ENCODE peak calls at places on chromosome 4, in nine cellular contexts. B is heart right ventricle; K is lower leg skin; Z is epithelial cell of esophagus; F is CD8-positive, alpha-beta T cell; D is endodermal cell; I is psoas muscle; H is WERI-Rb-1; T is suprapubic skin. M is an unnamed sample.

GRCh38 chr4:185218312-185218711 is 8.9 kb downstream of the SNX25 start:
- DNase-seq in H (no peak), T (no peak), D (no peak), K (no peak), Z (no peak), I (no peak), B (no peak), F (no peak), M (no peak)

GRCh38 chr4:115159141-115159540 is 45.7 kb upstream of the NDST4 start:
- DNase-seq in Z (no peak), B (no peak), T (no peak), I (no peak), H (no peak), K (no peak), F (no peak), D (no peak), M (no peak)

GRCh38 chr4:16329132-16329796 is 103.0 kb upstream of the TAPT1 start:
- DNase-seq in D (no peak), K (no peak), T (no peak), B (no peak), I (no peak), F (no peak), H (no peak), Z (no peak), M (no peak)

GRCh38 chr4:3317011-3317655 is 24.3 kb downstream of the RGS12 start:
- DNase-seq in H (no peak), Z (no peak), B (no peak), T (peak), F (no peak), D (peak), I (no peak), K (peak), M (no peak)

GRCh38 chr4:151807220-151807619 is 46.4 kb upstream of the GATB start:
- DNase-seq in B (peak), F (no peak), K (no peak), D (no peak), I (peak), H (no peak), Z (no peak), T (peak), M (no peak)

GRCh38 chr4:74378573-74378972 is 13.6 kb downstream of the EREG start:
- DNase-seq in T (no peak), D (no peak), H (no peak), B (no peak), K (no peak), Z (no peak), I (no peak), F (no peak), M (no peak)

GRCh38 chr4:30429813-30430466 is 290.2 kb upstream of the PCDH7 start:
- DNase-seq in Z (peak), F (no peak), T (no peak), H (no peak), I (no peak), B (no peak), D (no peak), K (no peak), M (peak)

GRCh38 chr4:88185916-88186315 is 27.5 kb upstream of the ABCG2 start:
- DNase-seq in K (no peak), H (no peak), B (no peak), Z (no peak), I (no peak), F (no peak), T (no peak), D (no peak), M (no peak)

GRCh38 chr4:2340272-2341061 is 78.0 kb downstream of the ZFYVE28 start:
- DNase-seq in D (no peak), B (no peak), Z (no peak), I (no peak), K (peak), H (no peak), F (no peak), T (no peak), M (no peak)

GRCh38 chr4:124111922-124112321 is 600.6 kb downstream of the ANKRD50 start:
- DNase-seq in B (no peak), Z (peak), D (peak), K (no peak), F (no peak), I (no peak), H (peak), T (no peak), M (peak)

GRCh38 chr4:153241970-153242847 is 38.0 kb downstream of the TRIM2 start:
- DNase-seq in Z (no peak), K (peak), H (no peak), D (peak), T (no peak), I (no peak), B (no peak), F (no peak), M (no peak)

GRCh38 chr4:184215709-184216328 is 1.9 kb downstream of the ENPP6 start:
- DNase-seq in I (no peak), H (peak), T (no peak), F (no peak), D (no peak), B (no peak), K (no peak), Z (no peak), M (no peak)

GRCh38 chr4:92305148-92305877 is 1.5 kb downstream of the GRID2 start:
- DNase-seq in K (peak), Z (peak), H (peak), B (peak), F (no peak), T (no peak), I (peak), D (peak), M (peak)

GRCh38 chr4:180947421-180947820 is 1295.8 kb upstream of the TENM3 start:
- DNase-seq in B (no peak), D (no peak), F (no peak), T (no peak), Z (peak), K (no peak), I (no peak), H (no peak), M (no peak)

GRCh38 chr4:140609548-140610425 is 41.0 kb upstream of the UCP1 start:
- DNase-seq in H (no peak), F (no peak), K (no peak), Z (peak), I (no peak), T (no peak), B (no peak), D (no peak), M (no peak)

GRCh38 chr4:8270912-8271815 is 1.6 kb downstream of the HTRA3 start:
- DNase-seq in Z (no peak), F (no peak), D (no peak), K (no peak), H (peak), T (no peak), I (no peak), B (peak), M (no peak)

GRCh38 chr4:24583451-24584174 is 741 bp downstream of the DHX15 start:
- DNase-seq in D (peak), T (peak), K (peak), I (peak), Z (peak), F (peak), H (peak), B (peak), M (no peak)

GRCh38 chr4:165476214-165477098 is 97.6 kb downstream of the CPE start:
- DNase-seq in F (no peak), H (no peak), B (no peak), K (no peak), T (no peak), I (no peak), D (no peak), Z (peak), M (peak)

GRCh38 chr4:114690571-114690970 is 92.0 kb downstream of the UGT8 start:
- DNase-seq in D (no peak), F (no peak), K (no peak), H (no peak), B (no peak), Z (no peak), I (no peak), T (no peak), M (no peak)

GRCh38 chr4:6258741-6259140 is 10.9 kb upstream of the WFS1 start:
- DNase-seq in Z (no peak), T (no peak), B (no peak), K (no peak), I (no peak), H (no peak), D (no peak), F (no peak), M (no peak)

GRCh38 chr4:101020956-101021355 is 326.4 kb downstream of the PPP3CA start:
- DNase-seq in D (peak), Z (peak), B (no peak), F (no peak), T (no peak), H (no peak), I (no peak), K (no peak), M (peak)

GRCh38 chr4:183618681-183619080 is 40.3 kb downstream of the RWDD4 start:
- DNase-seq in T (no peak), H (peak), B (no peak), Z (no peak), K (no peak), D (no peak), I (peak), F (no peak), M (peak)

GRCh38 chr4:38805530-38806145 is 1.0 kb upstream of the TLR1 start:
- DNase-seq in B (no peak), H (no peak), T (no peak), K (no peak), D (no peak), I (no peak), Z (no peak), F (peak), M (no peak)

GRCh38 chr4:101597204-101597603 is 193.3 kb upstream of the BANK1 start:
- DNase-seq in D (no peak), T (no peak), Z (no peak), K (no peak), B (no peak), H (peak), F (no peak), I (no peak), M (no peak)

GRCh38 chr4:108937066-108937465 is 174.2 kb upstream of the ETNPPL start:
- DNase-seq in F (no peak), D (no peak), B (no peak), K (no peak), H (no peak), Z (no peak), I (no peak), T (no peak), M (no peak)

GRCh38 chr4:111923786-111924185 is 221.5 kb upstream of the FAM241A start:
- DNase-seq in I (no peak), T (no peak), K (no peak), F (no peak), D (no peak), H (no peak), Z (peak), B (no peak), M (no peak)

GRCh38 chr4:62544428-62544827 is 1344.3 kb downstream of the ADGRL3 start:
- DNase-seq in D (no peak), K (no peak), I (no peak), Z (no peak), H (no peak), T (no peak), F (no peak), B (no peak), M (no peak)

GRCh38 chr4:3756343-3757059 is 9.7 kb upstream of the ADRA2C start:
- DNase-seq in H (peak), D (peak), B (no peak), T (no peak), F (no peak), I (no peak), Z (no peak), K (no peak), M (no peak)

GRCh38 chr4:72577211-72577610 is 8.2 kb upstream of the ADAMTS3 start:
- DNase-seq in K (no peak), B (no peak), I (no peak), H (no peak), T (no peak), Z (no peak), F (no peak), D (no peak), M (no peak)

GRCh38 chr4:52250124-52250523 is 199.0 kb downstream of the SPATA18 start:
- DNase-seq in I (no peak), B (no peak), D (no peak), F (no peak), H (no peak), K (no peak), T (no peak), Z (no peak), M (no peak)

GRCh38 chr4:101205878-101206277 is 141.4 kb downstream of the PPP3CA start:
- DNase-seq in I (no peak), D (peak), T (no peak), B (no peak), F (peak), K (no peak), Z (peak), H (no peak), M (no peak)

DNA sequence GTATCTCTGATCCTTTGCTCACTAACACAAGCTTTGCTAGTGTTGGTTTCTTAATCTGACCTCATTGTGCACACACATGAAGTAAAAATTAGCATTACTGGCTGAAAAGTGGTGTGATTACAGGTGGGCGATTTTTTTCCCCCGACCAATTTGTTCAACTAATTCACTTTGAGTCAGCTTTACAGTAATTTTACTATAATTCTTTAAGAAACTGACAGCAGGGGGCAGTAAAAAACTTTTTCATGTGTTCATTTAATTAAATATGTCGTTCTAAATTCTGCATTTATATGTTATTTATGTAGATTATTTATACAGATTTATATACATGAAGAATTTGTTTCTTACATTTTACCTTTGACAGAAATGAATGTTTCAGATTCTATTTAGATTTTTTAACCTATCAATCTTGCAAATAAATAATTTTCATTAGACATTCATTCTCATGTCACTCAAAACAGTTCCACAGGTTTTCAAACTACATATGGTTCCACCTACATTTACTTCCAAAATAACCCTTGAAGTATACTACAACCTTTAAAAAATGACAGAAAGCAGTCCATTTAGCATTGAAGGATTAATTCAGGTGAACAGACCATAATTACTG is 17.5 kb downstream of the PALLD start:
- DNase-seq in T (no peak), Z (peak), F (no peak), I (no peak), H (no peak), K (no peak), D (no peak), B (no peak), M (no peak)
- TF ChIP-seq CTCF in T (no peak), Z (peak), F (peak), I (peak), H (no peak), K (no peak), D (peak), B (peak), M (peak)

DNA sequence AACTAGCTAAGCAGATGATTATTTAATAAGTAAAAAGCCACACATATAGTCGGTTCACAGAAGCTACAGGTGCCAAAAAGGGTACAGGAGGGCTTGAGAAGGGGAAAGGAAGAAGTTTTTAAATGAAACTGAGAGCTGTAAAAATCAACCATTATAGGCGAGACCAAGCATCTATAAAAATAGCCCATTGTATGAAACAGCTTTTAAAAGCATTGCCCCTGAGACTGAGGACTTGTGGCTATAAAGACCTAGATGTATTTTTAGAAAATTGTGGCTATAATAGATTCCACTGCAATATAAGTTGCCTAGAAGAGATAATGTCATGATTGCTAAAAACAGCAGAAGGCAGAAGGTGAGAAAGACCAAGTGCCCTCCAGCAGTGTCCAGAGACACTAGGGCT is 15.0 kb upstream of the TTC29 start:
- DNase-seq in T (no peak), D (no peak), I (no peak), K (no peak), Z (no peak), H (no peak), F (no peak), B (no peak), M (no peak)
- H3K4me3 ChIP-seq in T (no peak), D (no peak), I (no peak), K (no peak), Z (no peak), H (no peak), F (no peak), B (no peak), M (no peak)

DNA sequence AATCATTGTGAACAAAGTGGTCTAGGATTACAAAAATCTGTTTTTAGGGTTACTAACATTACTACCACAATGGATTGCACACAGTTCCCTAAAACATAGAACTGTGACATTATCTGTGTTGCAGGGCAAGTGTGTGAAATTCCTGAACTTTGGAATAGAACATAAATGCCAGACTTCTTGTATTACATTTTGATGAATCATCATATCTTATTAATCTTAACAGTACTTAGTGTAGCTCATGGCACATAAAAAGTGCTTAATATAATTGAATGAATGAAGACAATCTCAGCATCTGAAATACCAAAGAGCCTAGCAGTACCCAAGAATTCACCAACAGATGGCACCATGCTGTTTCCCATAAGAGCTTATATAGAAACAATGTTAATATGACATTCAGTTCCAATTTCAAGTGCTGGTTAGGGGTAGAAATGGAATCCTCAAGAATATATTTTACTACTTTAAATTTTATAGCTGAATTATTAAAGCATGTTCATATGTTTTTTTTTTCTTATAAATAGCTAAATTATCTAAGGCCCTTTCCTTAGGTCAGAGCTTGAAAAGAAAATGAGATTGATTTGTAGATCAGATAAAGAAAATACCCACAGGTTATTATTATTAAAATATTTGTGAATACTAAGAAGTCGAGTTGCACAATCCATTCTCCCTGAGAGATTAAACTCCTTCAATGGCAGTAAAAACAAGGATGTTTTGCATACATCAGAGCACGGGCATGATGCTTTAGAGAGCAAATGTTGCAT is 25.8 kb upstream of the SHISA3 start:
- DNase-seq in Z (peak), T (no peak), B (no peak), K (no peak), F (no peak), I (no peak), D (no peak), H (peak), M (peak)
- TF ChIP-seq CTCF in Z (peak), T (no peak), B (peak), K (no peak), F (peak), I (peak), D (peak), H (peak), M (peak)

GRCh38 chr4:110183058-110183457 is 15.4 kb downstream of the ELOVL6 start:
- DNase-seq in K (no peak), Z (no peak), T (no peak), B (no peak), D (no peak), H (no peak), I (no peak), F (no peak), M (no peak)

GRCh38 chr4:110188113-110188512 is 10.3 kb downstream of the ELOVL6 start:
- DNase-seq in T (no peak), F (no peak), K (no peak), D (no peak), B (no peak), I (no peak), H (no peak), Z (no peak), M (no peak)

GRCh38 chr4:110184124-110184790 is 14.2 kb downstream of the ELOVL6 start:
- DNase-seq in I (no peak), Z (peak), H (no peak), D (peak), K (no peak), F (no peak), T (no peak), B (no peak), M (no peak)

GRCh38 chr4:110183643-110184042 is 14.8 kb downstream of the ELOVL6 start:
- DNase-seq in K (no peak), F (no peak), Z (no peak), D (no peak), B (no peak), H (no peak), T (no peak), I (no peak), M (no peak)

GRCh38 chr4:110184791-110185155 is 13.6 kb downstream of the ELOVL6 start:
- DNase-seq in B (no peak), H (no peak), T (no peak), F (no peak), K (no peak), D (no peak), Z (no peak), I (no peak), M (no peak)
- H3K4me3 ChIP-seq in B (no peak), H (no peak), T (no peak), F (no peak), K (no peak), D (peak), Z (no peak), I (no peak), M (no peak)

GRCh38 chr4:69697536-69697935 is 44.5 kb upstream of the UGT2A1 start:
- DNase-seq in D (no peak), K (no peak), F (no peak), T (no peak), Z (peak), H (no peak), I (no peak), B (no peak), M (no peak)
- TF ChIP-seq CTCF in D (no peak), K (no peak), F (no peak), T (no peak), Z (no peak), H (no peak), I (no peak), B (no peak), M (no peak)

GRCh38 chr4:147015531-147015930 is 69.9 kb upstream of the TTC29 start:
- DNase-seq in I (no peak), D (no peak), B (no peak), H (no peak), F (no peak), K (no peak), T (no peak), Z (no peak), M (no peak)
- H3K4me3 ChIP-seq in I (no peak), D (no peak), B (no peak), H (no peak), F (no peak), K (no peak), T (no peak), Z (no peak), M (no peak)

GRCh38 chr4:55543858-55544257 is 2.9 kb downstream of the CLOCK start:
- DNase-seq in D (no peak), I (no peak), Z (peak), B (no peak), H (no peak), F (no peak), K (no peak), T (no peak), M (no peak)
- TF ChIP-seq CTCF in D (peak), I (no peak), Z (no peak), B (no peak), H (no peak), F (no peak), K (no peak), T (no peak), M (no peak)